ENCODE peak calls at places on chromosomes 3 and 15, in nine cellular contexts. Y is GM23338, Q is neural progenitor cell, Z is PC-3, V is GM23248, O is MM.1S, D is HCT116, L is SK-N-SH, K is hepatocyte. E is an unnamed sample. For H3K79me2, the result is how much of the 10 kb centered on the place peaks cover.

GRCh38 chr15:64697911-64698369 is 77.4 kb downstream of the RBPMS2 start:
- DNase-seq in Y (no peak), Q (no peak), Z (peak), V (peak), O (no peak), D (no peak), L (no peak), K (no peak), E (no peak)

GRCh38 chr15:74790080-74790916 is 8.4 kb downstream of the CSK start:
- DNase-seq in Y (no peak), Q (no peak), Z (no peak), V (peak), O (peak), D (no peak), L (peak), K (peak), E (peak)

GRCh38 chr15:83929619-83930018 is 275.7 kb downstream of the ADAMTSL3 start:
- DNase-seq in Y (no peak), Q (no peak), Z (no peak), V (no peak), O (no peak), D (no peak), L (no peak), K (no peak), E (no peak)

GRCh38 chr3:42118762-42119361 is 27.7 kb downstream of the TRAK1 start:
- DNase-seq in Y (peak), Q (peak), Z (peak), V (peak), O (peak), D (peak), L (peak), K (peak), E (peak)

GRCh38 chr15:75891895-75892294 is 11.8 kb upstream of the FBXO22 start:
- DNase-seq in Y (no peak), Q (no peak), Z (peak), V (peak), O (no peak), D (no peak), L (no peak), K (peak), E (no peak)

GRCh38 chr3:10867384-10867783 is 51.4 kb downstream of the SLC6A11 start:
- DNase-seq in Y (peak), Q (peak), Z (no peak), V (peak), O (peak), D (no peak), L (no peak), K (peak), E (no peak)

GRCh38 chr15:83205725-83206324 is 1.8 kb downstream of the HDGFL3 start:
- DNase-seq in Y (no peak), Q (no peak), Z (peak), V (peak), O (no peak), D (no peak), L (peak), K (no peak), E (peak)

GRCh38 chr15:85100186-85100937 is 118.7 kb downstream of the PDE8A start:
- DNase-seq in Y (no peak), Q (no peak), Z (no peak), V (no peak), O (peak), D (no peak), L (no peak), K (no peak), E (peak)

GRCh38 chr15:45550436-45550835 is 27.9 kb upstream of the SLC30A4 start:
- DNase-seq in Y (no peak), Q (no peak), Z (peak), V (peak), O (no peak), D (no peak), L (no peak), K (no peak), E (no peak)

DNA sequence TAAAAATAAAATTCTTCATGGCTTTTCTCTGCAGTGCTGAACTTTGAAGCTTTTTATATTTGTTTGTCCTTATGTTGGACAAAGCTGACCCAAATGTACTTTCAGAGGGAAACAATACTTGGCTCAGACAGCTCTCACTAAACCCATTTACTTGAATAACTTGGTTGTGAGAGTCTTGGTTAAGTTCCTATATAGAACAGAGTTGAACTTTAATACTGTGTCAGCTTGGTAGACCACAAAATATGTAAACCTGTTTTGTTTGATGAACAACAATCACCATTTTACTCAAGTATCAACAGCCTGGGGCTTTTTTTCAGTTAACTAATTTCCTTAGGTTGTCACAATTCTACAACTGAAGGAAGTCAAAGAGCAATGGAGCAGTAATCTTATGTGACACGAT is 211.9 kb downstream of the CADM2 start:
- DNase-seq in Y (no peak), Q (no peak), Z (peak), V (no peak), O (no peak), D (no peak), L (no peak), K (no peak), E (no peak)
- TF ChIP-seq EZH2phosphoT487 in Y (no peak), Q (no peak), Z (no peak), V (no peak), O (no peak), D (no peak), L (no peak), K (no peak), E (no peak)

GRCh38 chr15:100986158-100986896 is 67.2 kb downstream of the LRRK1 start:
- DNase-seq in Y (no peak), Q (no peak), Z (peak), V (no peak), O (no peak), D (no peak), L (no peak), K (peak), E (no peak)
- H3K79me2 ChIP-seq in Y (under half), Q (under half), Z (under half), V (under half), O (under half), D (under half), L (under half), K (under half), E (under half)

GRCh38 chr15:66566963-66567531 is 1.2 kb upstream of the LCTL start:
- DNase-seq in Y (peak), Q (peak), Z (peak), V (peak), O (peak), D (peak), L (peak), K (peak), E (peak)

GRCh38 chr15:66564136-66565041 is 1.4 kb downstream of the LCTL start:
- DNase-seq in Y (peak), Q (no peak), Z (no peak), V (no peak), O (no peak), D (no peak), L (no peak), K (no peak), E (no peak)

GRCh38 chr15:66563566-66564110 is 2.2 kb downstream of the LCTL start:
- DNase-seq in Y (no peak), Q (no peak), Z (no peak), V (no peak), O (no peak), D (no peak), L (no peak), K (no peak), E (no peak)

GRCh38 chr15:66565141-66565595 is 630 bp downstream of the LCTL start:
- DNase-seq in Y (peak), Q (peak), Z (no peak), V (no peak), O (no peak), D (no peak), L (no peak), K (no peak), E (no peak)

DNA sequence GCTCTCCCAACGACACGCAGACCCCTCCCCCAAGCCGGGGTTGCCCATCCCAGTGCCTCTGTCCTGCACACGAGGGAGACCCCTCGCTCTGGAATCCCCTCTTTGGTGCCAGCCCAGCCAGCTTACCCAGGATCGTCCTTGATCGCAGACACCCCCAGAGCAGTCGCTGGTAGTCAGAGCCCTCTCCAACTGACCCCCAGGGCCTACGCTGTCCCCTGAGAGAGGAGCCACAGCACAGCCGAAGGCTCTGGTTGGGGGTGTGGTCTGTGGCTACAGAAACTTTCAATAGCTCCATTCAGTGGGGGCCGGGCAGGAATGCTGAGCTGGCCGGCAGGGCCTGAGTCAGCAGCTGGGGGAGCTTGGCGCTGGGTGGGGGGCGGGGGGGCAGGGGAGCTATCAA is at the start of gene LCTL:
- DNase-seq in Y (peak), Q (peak), Z (peak), V (peak), O (peak), D (no peak), L (no peak), K (no peak), E (no peak)
- H2AFZ ChIP-seq in Y (peak), Q (peak), Z (peak), V (peak), O (no peak), D (peak), L (peak), K (no peak), E (peak)

GRCh38 chr3:194174407-194174806 is 38.5 kb downstream of the HES1 start:
- DNase-seq in Y (no peak), Q (no peak), Z (no peak), V (no peak), O (no peak), D (no peak), L (no peak), K (no peak), E (no peak)

GRCh38 chr3:194177156-194177555 is 41.2 kb downstream of the HES1 start:
- DNase-seq in Y (no peak), Q (no peak), Z (no peak), V (no peak), O (no peak), D (no peak), L (no peak), K (no peak), E (no peak)

GRCh38 chr3:194178128-194178527 is 42.2 kb downstream of the HES1 start:
- DNase-seq in Y (no peak), Q (no peak), Z (no peak), V (no peak), O (no peak), D (no peak), L (no peak), K (no peak), E (no peak)

GRCh38 chr3:194176274-194176991 is 40.5 kb downstream of the HES1 start:
- DNase-seq in Y (peak), Q (peak), Z (no peak), V (no peak), O (no peak), D (no peak), L (no peak), K (peak), E (no peak)

GRCh38 chr3:194174980-194175379 is 39.0 kb downstream of the HES1 start:
- DNase-seq in Y (no peak), Q (no peak), Z (no peak), V (no peak), O (no peak), D (no peak), L (no peak), K (no peak), E (no peak)
- TF ChIP-seq EZH2phosphoT487 in Y (no peak), Q (no peak), Z (no peak), V (no peak), O (no peak), D (no peak), L (no peak), K (no peak), E (no peak)

DNA sequence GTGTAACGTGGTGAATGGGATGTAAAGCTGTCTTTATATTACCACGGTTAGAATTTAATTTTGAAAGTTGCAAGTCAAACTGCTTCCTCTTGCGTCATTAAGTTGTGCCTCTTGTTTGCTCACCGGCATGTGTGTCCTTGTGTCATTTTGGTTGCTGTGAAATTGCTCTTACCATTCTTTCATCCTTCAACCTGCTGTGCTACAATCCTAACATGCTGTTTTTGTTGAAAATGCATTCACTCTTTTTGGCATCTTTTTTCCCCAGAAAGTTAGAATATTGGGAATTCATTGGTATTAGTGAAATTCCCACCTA is 164.7 kb downstream of the PGPEP1L start:
- DNase-seq in Y (no peak), Q (no peak), Z (no peak), V (no peak), O (no peak), D (no peak), L (no peak), K (no peak), E (no peak)
- H3K79me2 ChIP-seq in Y (half or more), Q (half or more), Z (under half), V (half or more), O (half or more), D (under half), L (under half), K (half or more), E (under half)